ENCODE peak calls at places on chromosome 13, in eight cellular contexts. One of them, this sample, is unnamed.

GRCh38 chr13:44435142-44435982 is 61.7 kb downstream of the SERP2 start:
- DNase-seq in osteoblast: peak; percentile 95
- DNase-seq in GM12865: peak; percentile 96
- DNase-seq in fibroblast of lung: peak; percentile 97
- DNase-seq in mucosa of descending colon: peak; percentile 95
- DNase-seq in body of pancreas: peak; percentile 99
- DNase-seq in AG04449: peak; percentile 82
- DNase-seq in DND-41: peak; percentile 98
- DNase-seq in this sample: peak; percentile 94

GRCh38 chr13:109154146-109154545 is 524.7 kb downstream of the MYO16 start:
- DNase-seq in body of pancreas: no peak
- DNase-seq in GM12865: no peak
- DNase-seq in DND-41: no peak
- DNase-seq in AG04449: no peak
- DNase-seq in mucosa of descending colon: no peak
- DNase-seq in osteoblast: no peak
- DNase-seq in fibroblast of lung: peak; percentile 45
- DNase-seq in this sample: no peak

GRCh38 chr13:19863323-19864017 is at the start of gene ZMYM5:
- DNase-seq in GM12865: peak; percentile 100
- DNase-seq in fibroblast of lung: peak; percentile 100
- DNase-seq in AG04449: peak; percentile 97
- DNase-seq in osteoblast: peak; percentile 100
- DNase-seq in DND-41: peak; percentile 91
- DNase-seq in mucosa of descending colon: peak; percentile 99
- DNase-seq in body of pancreas: peak; percentile 98
- DNase-seq in this sample: peak; percentile 100

GRCh38 chr13:73303858-73304257 is 245.1 kb downstream of the KLF5 start:
- DNase-seq in body of pancreas: no peak
- DNase-seq in fibroblast of lung: peak; percentile 74
- DNase-seq in osteoblast: no peak
- DNase-seq in DND-41: no peak
- DNase-seq in AG04449: no peak
- DNase-seq in mucosa of descending colon: no peak
- DNase-seq in GM12865: no peak
- DNase-seq in this sample: peak; percentile 3

GRCh38 chr13:102597029-102598015 is 536 bp downstream of the TPP2 start:
- DNase-seq in mucosa of descending colon: no peak
- DNase-seq in body of pancreas: peak; percentile 12
- DNase-seq in osteoblast: peak; percentile 66
- DNase-seq in fibroblast of lung: peak; percentile 60
- DNase-seq in GM12865: peak; percentile 56
- DNase-seq in AG04449: no peak
- DNase-seq in DND-41: peak; percentile 24
- DNase-seq in this sample: peak; percentile 20

GRCh38 chr13:71858647-71859046 is 8.4 kb downstream of the DACH1 start:
- DNase-seq in AG04449: no peak
- DNase-seq in osteoblast: no peak
- DNase-seq in body of pancreas: no peak
- DNase-seq in DND-41: no peak
- DNase-seq in fibroblast of lung: no peak
- DNase-seq in mucosa of descending colon: no peak
- DNase-seq in GM12865: no peak
- DNase-seq in this sample: no peak

GRCh38 chr13:50230365-50230978 is 215.2 kb downstream of the KCNRG start:
- DNase-seq in GM12865: no peak
- DNase-seq in fibroblast of lung: peak; percentile 53
- DNase-seq in DND-41: no peak
- DNase-seq in body of pancreas: no peak
- DNase-seq in AG04449: no peak
- DNase-seq in mucosa of descending colon: no peak
- DNase-seq in osteoblast: no peak
- DNase-seq in this sample: peak; percentile 68

GRCh38 chr13:43470610-43471009 is 316.2 kb downstream of the ENOX1 start:
- DNase-seq in GM12865: no peak
- DNase-seq in body of pancreas: no peak
- DNase-seq in mucosa of descending colon: no peak
- DNase-seq in fibroblast of lung: no peak
- DNase-seq in AG04449: no peak
- DNase-seq in DND-41: no peak
- DNase-seq in osteoblast: no peak
- DNase-seq in this sample: no peak

GRCh38 chr13:51551446-51551845 is 32.8 kb upstream of the WDFY2 start:
- DNase-seq in GM12865: no peak
- DNase-seq in mucosa of descending colon: no peak
- DNase-seq in AG04449: no peak
- DNase-seq in fibroblast of lung: no peak
- DNase-seq in DND-41: no peak
- DNase-seq in body of pancreas: no peak
- DNase-seq in osteoblast: no peak
- DNase-seq in this sample: no peak

GRCh38 chr13:21079761-21080730 is 18.7 kb upstream of the LATS2 start:
- DNase-seq in fibroblast of lung: peak; percentile 96
- DNase-seq in AG04449: peak; percentile 95
- DNase-seq in osteoblast: peak; percentile 87
- DNase-seq in body of pancreas: peak; percentile 39
- DNase-seq in DND-41: no peak
- DNase-seq in GM12865: no peak
- DNase-seq in mucosa of descending colon: no peak
- DNase-seq in this sample: peak; percentile 95

GRCh38 chr13:60431108-60431700 is 34.2 kb downstream of the TDRD3 start:
- DNase-seq in body of pancreas: peak; percentile 14
- DNase-seq in GM12865: peak; percentile 77
- DNase-seq in mucosa of descending colon: no peak
- DNase-seq in DND-41: no peak
- DNase-seq in osteoblast: no peak
- DNase-seq in fibroblast of lung: peak; percentile 58
- DNase-seq in AG04449: peak; percentile 16
- DNase-seq in this sample: peak; percentile 72

GRCh38 chr13:50162001-50162400 is 146.8 kb downstream of the KCNRG start:
- DNase-seq in body of pancreas: no peak
- DNase-seq in mucosa of descending colon: no peak
- DNase-seq in AG04449: no peak
- DNase-seq in DND-41: no peak
- DNase-seq in fibroblast of lung: no peak
- DNase-seq in GM12865: no peak
- DNase-seq in osteoblast: no peak
- DNase-seq in this sample: peak; percentile 26

GRCh38 chr13:40983725-40984669 is 35.1 kb downstream of the ELF1 start:
- DNase-seq in GM12865: no peak
- DNase-seq in fibroblast of lung: no peak
- DNase-seq in body of pancreas: no peak
- DNase-seq in osteoblast: no peak
- DNase-seq in AG04449: no peak
- DNase-seq in DND-41: no peak
- DNase-seq in mucosa of descending colon: no peak
- DNase-seq in this sample: no peak

GRCh38 chr13:74136089-74136658 is 2.0 kb upstream of the KLF12 start:
- DNase-seq in body of pancreas: no peak
- DNase-seq in DND-41: peak; percentile 64
- DNase-seq in GM12865: peak; percentile 46
- DNase-seq in fibroblast of lung: peak; percentile 68
- DNase-seq in mucosa of descending colon: peak; percentile 69
- DNase-seq in osteoblast: peak; percentile 94
- DNase-seq in AG04449: no peak
- DNase-seq in this sample: peak; percentile 60

GRCh38 chr13:79307866-79308298 is 98.2 kb downstream of the RBM26 start:
- DNase-seq in fibroblast of lung: peak; percentile 52
- DNase-seq in mucosa of descending colon: no peak
- DNase-seq in DND-41: peak; percentile 9
- DNase-seq in GM12865: peak; percentile 41
- DNase-seq in AG04449: no peak
- DNase-seq in osteoblast: no peak
- DNase-seq in body of pancreas: no peak
- DNase-seq in this sample: no peak

GRCh38 chr13:42109957-42110356 is 61.5 kb downstream of the DGKH start:
- DNase-seq in DND-41: no peak
- DNase-seq in fibroblast of lung: no peak
- DNase-seq in GM12865: no peak
- DNase-seq in mucosa of descending colon: no peak
- DNase-seq in body of pancreas: no peak
- DNase-seq in AG04449: no peak
- DNase-seq in osteoblast: peak; percentile 55
- DNase-seq in this sample: no peak

GRCh38 chr13:77918391-77919261 is at the start of gene EDNRB:
- DNase-seq in fibroblast of lung: peak; percentile 38
- DNase-seq in DND-41: no peak
- DNase-seq in AG04449: no peak
- DNase-seq in GM12865: peak; percentile 25
- DNase-seq in body of pancreas: peak; percentile 25
- DNase-seq in mucosa of descending colon: peak; percentile 29
- DNase-seq in osteoblast: peak; percentile 38
- DNase-seq in this sample: peak; percentile 11

GRCh38 chr13:42729857-42730402 is 51.5 kb upstream of the FAM216B start:
- DNase-seq in body of pancreas: peak; percentile 13
- DNase-seq in fibroblast of lung: no peak
- DNase-seq in DND-41: no peak
- DNase-seq in osteoblast: no peak
- DNase-seq in AG04449: no peak
- DNase-seq in GM12865: no peak
- DNase-seq in mucosa of descending colon: no peak
- DNase-seq in this sample: no peak

GRCh38 chr13:95262837-95263381 is 38.3 kb downstream of the ABCC4 start:
- DNase-seq in AG04449: no peak
- DNase-seq in mucosa of descending colon: no peak
- DNase-seq in DND-41: no peak
- DNase-seq in body of pancreas: no peak
- DNase-seq in GM12865: no peak
- DNase-seq in fibroblast of lung: no peak
- DNase-seq in osteoblast: no peak
- DNase-seq in this sample: no peak

GRCh38 chr13:102440259-102440936 is 38.5 kb upstream of the FGF14 start:
- DNase-seq in DND-41: no peak
- DNase-seq in body of pancreas: peak; percentile 69
- DNase-seq in mucosa of descending colon: peak; percentile 66
- DNase-seq in GM12865: peak; percentile 72
- DNase-seq in AG04449: no peak
- DNase-seq in fibroblast of lung: no peak
- DNase-seq in osteoblast: no peak
- DNase-seq in this sample: no peak

GRCh38 chr13:81565849-81566248 is 1224.9 kb upstream of the SPRY2 start:
- DNase-seq in mucosa of descending colon: no peak
- DNase-seq in AG04449: no peak
- DNase-seq in fibroblast of lung: no peak
- DNase-seq in DND-41: no peak
- DNase-seq in osteoblast: no peak
- DNase-seq in GM12865: no peak
- DNase-seq in body of pancreas: no peak
- DNase-seq in this sample: no peak

GRCh38 chr13:63517376-63517775 is 2101.7 kb upstream of the PCDH20 start:
- DNase-seq in osteoblast: no peak
- DNase-seq in body of pancreas: no peak
- DNase-seq in DND-41: no peak
- DNase-seq in mucosa of descending colon: no peak
- DNase-seq in AG04449: peak; percentile 5
- DNase-seq in fibroblast of lung: peak; percentile 69
- DNase-seq in GM12865: no peak
- DNase-seq in this sample: peak; percentile 75

GRCh38 chr13:108609353-108609752 is 20.1 kb upstream of the MYO16 start:
- DNase-seq in GM12865: peak; percentile 6
- DNase-seq in DND-41: no peak
- DNase-seq in body of pancreas: no peak
- DNase-seq in AG04449: peak; percentile 0
- DNase-seq in mucosa of descending colon: no peak
- DNase-seq in fibroblast of lung: peak; percentile 2
- DNase-seq in osteoblast: no peak
- DNase-seq in this sample: peak; percentile 0

GRCh38 chr13:66068683-66069082 is 1161.5 kb downstream of the PCDH9 start:
- DNase-seq in AG04449: no peak
- DNase-seq in fibroblast of lung: no peak
- DNase-seq in GM12865: no peak
- DNase-seq in body of pancreas: no peak
- DNase-seq in osteoblast: no peak
- DNase-seq in DND-41: no peak
- DNase-seq in mucosa of descending colon: no peak
- DNase-seq in this sample: no peak

GRCh38 chr13:52010890-52011689 is at the start of gene ATP7B:
- DNase-seq in DND-41: peak; percentile 25
- DNase-seq in mucosa of descending colon: no peak
- DNase-seq in osteoblast: peak; percentile 73
- DNase-seq in body of pancreas: no peak
- DNase-seq in GM12865: peak; percentile 18
- DNase-seq in fibroblast of lung: peak; percentile 12
- DNase-seq in AG04449: no peak
- DNase-seq in this sample: no peak

GRCh38 chr13:29523199-29523931 is 72.1 kb downstream of the SLC7A1 start:
- DNase-seq in fibroblast of lung: peak; percentile 72
- DNase-seq in AG04449: no peak
- DNase-seq in DND-41: no peak
- DNase-seq in osteoblast: peak; percentile 97
- DNase-seq in GM12865: no peak
- DNase-seq in body of pancreas: peak; percentile 15
- DNase-seq in mucosa of descending colon: no peak
- DNase-seq in this sample: peak; percentile 77
- TF ChIP-seq CTCF in fibroblast of lung: no peak
- TF ChIP-seq CTCF in AG04449: no peak
- TF ChIP-seq CTCF in DND-41: no peak
- TF ChIP-seq CTCF in osteoblast: peak; percentile 34
- TF ChIP-seq CTCF in GM12865: no peak
- TF ChIP-seq CTCF in body of pancreas: no peak
- TF ChIP-seq CTCF in mucosa of descending colon: no peak
- TF ChIP-seq CTCF in this sample: no peak

DNA sequence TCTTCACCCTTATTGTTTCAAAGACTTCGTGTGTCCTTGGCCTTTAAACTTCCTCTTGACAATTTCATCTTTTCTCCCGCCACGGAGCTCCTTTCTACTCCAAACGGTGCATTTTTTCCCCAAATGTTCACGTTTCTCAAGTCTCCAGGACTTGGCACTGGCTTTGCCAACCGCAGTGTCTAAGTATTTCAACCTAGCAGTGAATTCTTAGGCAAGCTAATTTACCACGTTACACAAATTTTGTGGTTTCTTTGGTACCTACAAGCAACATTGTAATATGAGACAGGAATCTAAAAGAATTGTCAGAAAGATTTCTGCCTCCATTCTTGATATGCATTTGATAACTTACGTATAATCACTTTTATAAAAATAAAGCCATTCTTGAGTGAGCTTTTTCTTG is 10.8 kb downstream of the ZIC2 start:
- DNase-seq in mucosa of descending colon: no peak
- DNase-seq in fibroblast of lung: no peak
- DNase-seq in DND-41: no peak
- DNase-seq in AG04449: no peak
- DNase-seq in GM12865: no peak
- DNase-seq in osteoblast: peak; percentile 8
- DNase-seq in body of pancreas: no peak
- DNase-seq in this sample: no peak
- H3K4me3 ChIP-seq in mucosa of descending colon: no peak overlapping the region
- H3K4me3 ChIP-seq in fibroblast of lung: no peak overlapping the region
- H3K4me3 ChIP-seq in DND-41: no peak overlapping the region
- H3K4me3 ChIP-seq in AG04449: no peak overlapping the region
- H3K4me3 ChIP-seq in GM12865: no peak overlapping the region
- H3K4me3 ChIP-seq in osteoblast: no peak overlapping the region
- H3K4me3 ChIP-seq in body of pancreas: no peak overlapping the region
- H3K4me3 ChIP-seq in this sample: no peak overlapping the region

GRCh38 chr13:46317120-46317519 is 69.9 kb downstream of the RUBCNL start:
- DNase-seq in fibroblast of lung: no peak
- DNase-seq in AG04449: no peak
- DNase-seq in osteoblast: no peak
- DNase-seq in GM12865: no peak
- DNase-seq in DND-41: no peak
- DNase-seq in mucosa of descending colon: no peak
- DNase-seq in body of pancreas: no peak
- DNase-seq in this sample: peak; percentile 45
- TF ChIP-seq CTCF in fibroblast of lung: no peak
- TF ChIP-seq CTCF in AG04449: peak; percentile 17
- TF ChIP-seq CTCF in osteoblast: peak; percentile 39
- TF ChIP-seq CTCF in GM12865: no peak
- TF ChIP-seq CTCF in DND-41: peak; percentile 52
- TF ChIP-seq CTCF in mucosa of descending colon: no peak
- TF ChIP-seq CTCF in body of pancreas: no peak
- TF ChIP-seq CTCF in this sample: peak; percentile 54

GRCh38 chr13:97142452-97142851 is 79.7 kb upstream of the MBNL2 start:
- DNase-seq in AG04449: no peak
- DNase-seq in mucosa of descending colon: peak; percentile 78
- DNase-seq in body of pancreas: peak; percentile 40
- DNase-seq in DND-41: no peak
- DNase-seq in fibroblast of lung: no peak
- DNase-seq in osteoblast: no peak
- DNase-seq in GM12865: no peak
- DNase-seq in this sample: peak; percentile 27
- H3K4me3 ChIP-seq in AG04449: no peak overlapping the region
- H3K4me3 ChIP-seq in mucosa of descending colon: peak overlapping the region; percentile 7
- H3K4me3 ChIP-seq in body of pancreas: no peak overlapping the region
- H3K4me3 ChIP-seq in DND-41: no peak overlapping the region
- H3K4me3 ChIP-seq in fibroblast of lung: no peak overlapping the region
- H3K4me3 ChIP-seq in osteoblast: peak overlapping the region; percentile 28
- H3K4me3 ChIP-seq in GM12865: no peak overlapping the region
- H3K4me3 ChIP-seq in this sample: peak overlapping the region; percentile 54